ENCODE peak calls at places on chromosomes 3 and 15, in nine cellular contexts. A is H7; M is MV-4-11; B is A549; I is stimulated activated CD8-positive, alpha-beta memory T cell treated with anti-CD3 and anti-CD28 coated beads, Interleukin-4, amount 100 ng/mL, for 1 hour; V is left colon; Y is nephron progenitor cell; J is sigmoid colon; T is brain microvascular endothelial cell. N is an unnamed sample.

GRCh38 chr15:57156210-57156887 is 220.0 kb upstream of the CGNL1 start:
- DNase-seq in Y (no peak), T (no peak), V (no peak), A (no peak), J (no peak), M (no peak), B (no peak), I (no peak), N (no peak)

GRCh38 chr15:39573844-39574243 is 7.0 kb upstream of the THBS1 start:
- DNase-seq in I (no peak), M (no peak), T (no peak), V (no peak), A (no peak), B (no peak), J (no peak), Y (no peak), N (no peak)

GRCh38 chr3:81920805-81921204 is 159.4 kb upstream of the GBE1 start:
- DNase-seq in M (no peak), A (no peak), T (no peak), V (no peak), I (no peak), Y (no peak), J (no peak), B (no peak), N (no peak)

GRCh38 chr15:88431441-88431840 is 35.7 kb downstream of the MRPL46 start:
- DNase-seq in B (no peak), I (no peak), M (no peak), T (no peak), J (no peak), V (no peak), A (peak), Y (no peak), N (no peak)

GRCh38 chr15:72276326-72276700 is 4.0 kb upstream of the PARP6 start:
- DNase-seq in Y (no peak), J (no peak), M (no peak), T (no peak), V (no peak), B (no peak), A (no peak), I (no peak), N (no peak)

GRCh38 chr3:154181127-154181691 is 60.0 kb downstream of the ARHGEF26 start:
- DNase-seq in M (no peak), V (no peak), A (no peak), J (peak), T (no peak), B (no peak), I (no peak), Y (no peak), N (no peak)

GRCh38 chr3:155188036-155188435 is 105.4 kb downstream of the STRIT1 start:
- DNase-seq in B (no peak), J (no peak), I (no peak), M (no peak), A (no peak), Y (no peak), V (no peak), T (no peak), N (no peak)

GRCh38 chr15:89512631-89513030 is 16.2 kb upstream of the RHCG start:
- DNase-seq in I (no peak), J (no peak), V (no peak), B (no peak), M (no peak), A (no peak), Y (no peak), T (no peak), N (no peak)

GRCh38 chr3:183515968-183516851 is 39.3 kb downstream of the KLHL6 start:
- DNase-seq in V (no peak), I (peak), T (no peak), A (peak), B (no peak), J (no peak), M (peak), Y (no peak), N (no peak)

N was measured in RPMI8226.